ENCODE peak calls at places on chromosomes 5 and 9, in five cellular contexts. One of them, this sample, is unnamed.

GRCh38 chr5:109191153-109191558 is 218.6 kb downstream of the PJA2 start:
- DNase-seq in activated CD8-positive, alpha-beta T cell treated with anti-CD3 and anti-CD28 coated beads for 36 hours: peak
- DNase-seq in hepatocyte: no peak
- DNase-seq in GM13977: peak
- DNase-seq in right lobe of liver: no peak
- DNase-seq in this sample: no peak

GRCh38 chr5:39016587-39017275 is 57.5 kb downstream of the RICTOR start:
- DNase-seq in activated CD8-positive, alpha-beta T cell treated with anti-CD3 and anti-CD28 coated beads for 36 hours: no peak
- DNase-seq in hepatocyte: no peak
- DNase-seq in GM13977: no peak
- DNase-seq in right lobe of liver: no peak
- DNase-seq in this sample: no peak

GRCh38 chr5:88245893-88246244 is 22.8 kb downstream of the TMEM161B start:
- DNase-seq in activated CD8-positive, alpha-beta T cell treated with anti-CD3 and anti-CD28 coated beads for 36 hours: no peak
- DNase-seq in hepatocyte: no peak
- DNase-seq in GM13977: no peak
- DNase-seq in right lobe of liver: no peak
- DNase-seq in this sample: no peak

GRCh38 chr5:146877178-146877681 is 1.3 kb downstream of the PPP2R2B start:
- DNase-seq in activated CD8-positive, alpha-beta T cell treated with anti-CD3 and anti-CD28 coated beads for 36 hours: peak
- DNase-seq in hepatocyte: no peak
- DNase-seq in GM13977: peak
- DNase-seq in right lobe of liver: no peak
- DNase-seq in this sample: no peak

GRCh38 chr5:72276219-72276752 is 43.8 kb downstream of the MRPS27 start:
- DNase-seq in activated CD8-positive, alpha-beta T cell treated with anti-CD3 and anti-CD28 coated beads for 36 hours: no peak
- DNase-seq in hepatocyte: no peak
- DNase-seq in GM13977: no peak
- DNase-seq in right lobe of liver: no peak
- DNase-seq in this sample: no peak

GRCh38 chr5:139091439-139092156 is 106.6 kb downstream of the SIL1 start:
- DNase-seq in activated CD8-positive, alpha-beta T cell treated with anti-CD3 and anti-CD28 coated beads for 36 hours: no peak
- DNase-seq in hepatocyte: peak
- DNase-seq in GM13977: no peak
- DNase-seq in right lobe of liver: no peak
- DNase-seq in this sample: no peak

GRCh38 chr5:82808960-82809359 is 268.2 kb downstream of the TMEM167A start:
- DNase-seq in activated CD8-positive, alpha-beta T cell treated with anti-CD3 and anti-CD28 coated beads for 36 hours: peak
- DNase-seq in hepatocyte: no peak
- DNase-seq in GM13977: no peak
- DNase-seq in right lobe of liver: no peak
- DNase-seq in this sample: no peak

GRCh38 chr5:123107343-123108240 is 18.6 kb downstream of the PRDM6 start:
- DNase-seq in activated CD8-positive, alpha-beta T cell treated with anti-CD3 and anti-CD28 coated beads for 36 hours: no peak
- DNase-seq in hepatocyte: no peak
- DNase-seq in GM13977: no peak
- DNase-seq in right lobe of liver: no peak
- DNase-seq in this sample: no peak

GRCh38 chr5:166962470-166962869 is 1329.0 kb upstream of the WWC1 start:
- DNase-seq in activated CD8-positive, alpha-beta T cell treated with anti-CD3 and anti-CD28 coated beads for 36 hours: no peak
- DNase-seq in hepatocyte: peak
- DNase-seq in GM13977: no peak
- DNase-seq in right lobe of liver: no peak
- DNase-seq in this sample: no peak

GRCh38 chr5:751496-751895 is 33.0 kb downstream of the ZDHHC11B start:
- DNase-seq in activated CD8-positive, alpha-beta T cell treated with anti-CD3 and anti-CD28 coated beads for 36 hours: no peak
- DNase-seq in hepatocyte: no peak
- DNase-seq in GM13977: peak
- DNase-seq in right lobe of liver: no peak
- DNase-seq in this sample: no peak

GRCh38 chr5:35857606-35858205 is 1.0 kb downstream of the IL7R start:
- DNase-seq in activated CD8-positive, alpha-beta T cell treated with anti-CD3 and anti-CD28 coated beads for 36 hours: no peak
- DNase-seq in hepatocyte: no peak
- DNase-seq in GM13977: no peak
- DNase-seq in right lobe of liver: no peak
- DNase-seq in this sample: no peak

GRCh38 chr9:93260290-93261066 is 76.5 kb downstream of the WNK2 start:
- DNase-seq in activated CD8-positive, alpha-beta T cell treated with anti-CD3 and anti-CD28 coated beads for 36 hours: no peak
- DNase-seq in hepatocyte: no peak
- DNase-seq in GM13977: no peak
- DNase-seq in right lobe of liver: no peak
- DNase-seq in this sample: no peak

GRCh38 chr5:122253794-122254193 is 58.2 kb upstream of the SNCAIP start:
- DNase-seq in activated CD8-positive, alpha-beta T cell treated with anti-CD3 and anti-CD28 coated beads for 36 hours: no peak
- DNase-seq in hepatocyte: no peak
- DNase-seq in GM13977: no peak
- DNase-seq in right lobe of liver: no peak
- DNase-seq in this sample: no peak

GRCh38 chr5:82405166-82405565 is 127.0 kb upstream of the RPS23 start:
- DNase-seq in activated CD8-positive, alpha-beta T cell treated with anti-CD3 and anti-CD28 coated beads for 36 hours: no peak
- DNase-seq in hepatocyte: no peak
- DNase-seq in GM13977: no peak
- DNase-seq in right lobe of liver: no peak
- DNase-seq in this sample: no peak

GRCh38 chr9:21110708-21111576 is 30.7 kb downstream of the IFNW1 start:
- DNase-seq in activated CD8-positive, alpha-beta T cell treated with anti-CD3 and anti-CD28 coated beads for 36 hours: peak
- DNase-seq in hepatocyte: peak
- DNase-seq in GM13977: peak
- DNase-seq in right lobe of liver: no peak
- DNase-seq in this sample: peak

GRCh38 chr5:121962943-121963342 is 1.2 kb downstream of the SRFBP1 start:
- DNase-seq in activated CD8-positive, alpha-beta T cell treated with anti-CD3 and anti-CD28 coated beads for 36 hours: no peak
- DNase-seq in hepatocyte: no peak
- DNase-seq in GM13977: no peak
- DNase-seq in right lobe of liver: no peak
- DNase-seq in this sample: no peak

GRCh38 chr5:96885518-96886338 is 9.4 kb downstream of the ERAP2 start:
- DNase-seq in activated CD8-positive, alpha-beta T cell treated with anti-CD3 and anti-CD28 coated beads for 36 hours: peak
- DNase-seq in hepatocyte: no peak
- DNase-seq in GM13977: peak
- DNase-seq in right lobe of liver: no peak
- DNase-seq in this sample: no peak

GRCh38 chr9:35593581-35593980 is 11.5 kb upstream of the TESK1 start:
- DNase-seq in activated CD8-positive, alpha-beta T cell treated with anti-CD3 and anti-CD28 coated beads for 36 hours: no peak
- DNase-seq in hepatocyte: no peak
- DNase-seq in GM13977: no peak
- DNase-seq in right lobe of liver: no peak
- DNase-seq in this sample: no peak

GRCh38 chr5:55533806-55534435 is 843 bp downstream of the PLPP1 start:
- DNase-seq in activated CD8-positive, alpha-beta T cell treated with anti-CD3 and anti-CD28 coated beads for 36 hours: peak
- DNase-seq in hepatocyte: no peak
- DNase-seq in GM13977: peak
- DNase-seq in right lobe of liver: no peak
- DNase-seq in this sample: peak

GRCh38 chr5:81572201-81572600 is 178.3 kb upstream of the ACOT12 start:
- DNase-seq in activated CD8-positive, alpha-beta T cell treated with anti-CD3 and anti-CD28 coated beads for 36 hours: no peak
- DNase-seq in hepatocyte: no peak
- DNase-seq in GM13977: no peak
- DNase-seq in right lobe of liver: no peak
- DNase-seq in this sample: no peak

GRCh38 chr5:55226027-55226933 is 835 bp downstream of the MCIDAS start:
- DNase-seq in activated CD8-positive, alpha-beta T cell treated with anti-CD3 and anti-CD28 coated beads for 36 hours: peak
- DNase-seq in hepatocyte: peak
- DNase-seq in GM13977: peak
- DNase-seq in right lobe of liver: peak
- DNase-seq in this sample: peak

GRCh38 chr5:36876965-36877666 is 547 bp downstream of the NIPBL start:
- DNase-seq in activated CD8-positive, alpha-beta T cell treated with anti-CD3 and anti-CD28 coated beads for 36 hours: peak
- DNase-seq in hepatocyte: peak
- DNase-seq in GM13977: no peak
- DNase-seq in right lobe of liver: peak
- DNase-seq in this sample: peak

GRCh38 chr9:114504341-114505186 is 709 bp downstream of the WHRN start:
- DNase-seq in activated CD8-positive, alpha-beta T cell treated with anti-CD3 and anti-CD28 coated beads for 36 hours: peak
- DNase-seq in hepatocyte: peak
- DNase-seq in GM13977: peak
- DNase-seq in right lobe of liver: peak
- DNase-seq in this sample: peak

GRCh38 chr5:32017638-32018429 is 156.3 kb downstream of the GOLPH3 start:
- DNase-seq in activated CD8-positive, alpha-beta T cell treated with anti-CD3 and anti-CD28 coated beads for 36 hours: no peak
- DNase-seq in hepatocyte: no peak
- DNase-seq in GM13977: no peak
- DNase-seq in right lobe of liver: no peak
- DNase-seq in this sample: no peak

GRCh38 chr5:169272731-169273401 is 28.1 kb downstream of the SLIT3 start:
- DNase-seq in activated CD8-positive, alpha-beta T cell treated with anti-CD3 and anti-CD28 coated beads for 36 hours: no peak
- DNase-seq in hepatocyte: no peak
- DNase-seq in GM13977: no peak
- DNase-seq in right lobe of liver: no peak
- DNase-seq in this sample: no peak

GRCh38 chr5:133809801-133810200 is 158.6 kb downstream of the C5orf15 start:
- DNase-seq in activated CD8-positive, alpha-beta T cell treated with anti-CD3 and anti-CD28 coated beads for 36 hours: no peak
- DNase-seq in hepatocyte: no peak
- DNase-seq in GM13977: no peak
- DNase-seq in right lobe of liver: no peak
- DNase-seq in this sample: no peak

GRCh38 chr9:25724424-25724823 is 46.2 kb upstream of the TUSC1 start:
- DNase-seq in activated CD8-positive, alpha-beta T cell treated with anti-CD3 and anti-CD28 coated beads for 36 hours: no peak
- DNase-seq in hepatocyte: no peak
- DNase-seq in GM13977: no peak
- DNase-seq in right lobe of liver: no peak
- DNase-seq in this sample: no peak

GRCh38 chr5:66213533-66213932 is 69.4 kb downstream of the SREK1 start:
- DNase-seq in activated CD8-positive, alpha-beta T cell treated with anti-CD3 and anti-CD28 coated beads for 36 hours: no peak
- DNase-seq in hepatocyte: no peak
- DNase-seq in GM13977: no peak
- DNase-seq in right lobe of liver: no peak
- DNase-seq in this sample: no peak

GRCh38 chr5:66206465-66206864 is 62.4 kb downstream of the SREK1 start:
- DNase-seq in activated CD8-positive, alpha-beta T cell treated with anti-CD3 and anti-CD28 coated beads for 36 hours: no peak
- DNase-seq in hepatocyte: no peak
- DNase-seq in GM13977: no peak
- DNase-seq in right lobe of liver: no peak
- DNase-seq in this sample: no peak

GRCh38 chr5:66207800-66208561 is 63.9 kb downstream of the SREK1 start:
- DNase-seq in activated CD8-positive, alpha-beta T cell treated with anti-CD3 and anti-CD28 coated beads for 36 hours: no peak
- DNase-seq in hepatocyte: no peak
- DNase-seq in GM13977: no peak
- DNase-seq in right lobe of liver: no peak
- DNase-seq in this sample: no peak

GRCh38 chr5:66209794-66210193 is 65.7 kb downstream of the SREK1 start:
- DNase-seq in activated CD8-positive, alpha-beta T cell treated with anti-CD3 and anti-CD28 coated beads for 36 hours: no peak
- DNase-seq in hepatocyte: no peak
- DNase-seq in GM13977: no peak
- DNase-seq in right lobe of liver: no peak
- DNase-seq in this sample: no peak

GRCh38 chr5:66209350-66209749 is 65.2 kb downstream of the SREK1 start:
- DNase-seq in activated CD8-positive, alpha-beta T cell treated with anti-CD3 and anti-CD28 coated beads for 36 hours: no peak
- DNase-seq in hepatocyte: no peak
- DNase-seq in GM13977: no peak
- DNase-seq in right lobe of liver: no peak
- DNase-seq in this sample: no peak
- TF ChIP-seq CTCF in activated CD8-positive, alpha-beta T cell treated with anti-CD3 and anti-CD28 coated beads for 36 hours: no peak
- TF ChIP-seq CTCF in hepatocyte: no peak
- TF ChIP-seq CTCF in GM13977: no peak
- TF ChIP-seq CTCF in right lobe of liver: no peak
- TF ChIP-seq CTCF in this sample: no peak

DNA sequence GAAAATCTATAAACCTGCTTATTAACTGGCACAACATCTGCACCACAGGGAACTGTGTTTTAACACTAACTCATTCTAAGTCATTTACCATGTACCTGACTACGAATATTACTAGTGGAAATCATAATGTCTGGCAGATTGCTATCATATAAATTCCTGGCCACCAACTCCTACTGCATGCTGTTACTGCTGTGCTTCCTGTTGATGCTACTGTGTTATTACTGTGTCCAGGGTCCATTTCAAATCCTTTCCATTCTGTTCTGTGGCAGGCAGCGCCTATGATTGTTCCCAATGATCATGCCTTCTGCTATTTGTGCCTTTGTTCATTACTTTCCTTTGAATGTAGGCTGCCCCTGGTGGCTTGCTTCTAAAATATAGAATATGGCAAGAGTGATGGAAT is 4.7 kb upstream of the ZNF131 start:
- DNase-seq in activated CD8-positive, alpha-beta T cell treated with anti-CD3 and anti-CD28 coated beads for 36 hours: no peak
- DNase-seq in hepatocyte: no peak
- DNase-seq in GM13977: no peak
- DNase-seq in right lobe of liver: no peak
- DNase-seq in this sample: no peak
- TF ChIP-seq CTCF in activated CD8-positive, alpha-beta T cell treated with anti-CD3 and anti-CD28 coated beads for 36 hours: no peak
- TF ChIP-seq CTCF in hepatocyte: no peak
- TF ChIP-seq CTCF in GM13977: no peak
- TF ChIP-seq CTCF in right lobe of liver: no peak
- TF ChIP-seq CTCF in this sample: no peak

DNA sequence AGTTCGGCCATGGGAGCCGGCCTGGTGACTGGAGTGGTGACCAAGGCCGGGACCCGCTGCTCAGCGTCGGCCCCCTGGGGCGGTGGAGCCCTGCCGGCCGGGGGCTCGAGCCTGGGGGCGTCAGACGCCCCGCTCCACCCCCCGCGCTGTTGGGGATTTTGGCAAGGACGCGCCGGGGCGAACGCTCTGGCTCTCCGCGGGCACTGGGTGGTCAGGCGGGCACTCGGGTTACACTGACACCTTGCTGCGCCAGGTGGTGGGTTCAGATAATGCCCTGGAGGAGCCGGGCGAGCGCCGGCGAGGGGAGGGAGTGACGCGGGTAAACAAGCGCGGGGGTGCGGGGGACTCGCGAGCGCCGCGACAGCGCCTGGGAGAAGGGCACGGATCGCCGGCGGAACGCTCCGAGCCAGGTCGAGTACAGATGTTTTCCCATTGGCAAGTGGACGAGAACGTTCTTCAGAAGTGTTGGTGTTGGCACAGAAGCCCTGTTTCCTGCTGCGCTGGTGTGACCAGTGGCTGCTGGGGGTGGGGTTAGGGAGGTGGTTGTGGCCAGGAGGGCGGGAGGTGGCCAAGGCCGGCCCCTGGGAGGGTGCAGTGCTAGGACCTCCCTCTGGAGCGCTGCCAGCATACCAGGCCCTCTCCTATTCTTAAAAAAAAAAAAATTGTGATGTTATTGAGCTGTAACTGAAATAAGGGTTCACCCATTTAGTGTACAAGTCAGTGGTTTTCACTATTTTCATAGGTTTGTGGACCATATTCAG is 773 bp downstream of the SQSTM1 start:
- DNase-seq in activated CD8-positive, alpha-beta T cell treated with anti-CD3 and anti-CD28 coated beads for 36 hours: peak
- DNase-seq in hepatocyte: peak
- DNase-seq in GM13977: peak
- DNase-seq in right lobe of liver: peak
- DNase-seq in this sample: peak
- TF ChIP-seq CTCF in activated CD8-positive, alpha-beta T cell treated with anti-CD3 and anti-CD28 coated beads for 36 hours: peak
- TF ChIP-seq CTCF in hepatocyte: no peak
- TF ChIP-seq CTCF in GM13977: peak
- TF ChIP-seq CTCF in right lobe of liver: no peak
- TF ChIP-seq CTCF in this sample: peak

GRCh38 chr5:150349681-150350275 is 7.7 kb upstream of the TCOF1 start:
- DNase-seq in activated CD8-positive, alpha-beta T cell treated with anti-CD3 and anti-CD28 coated beads for 36 hours: no peak
- DNase-seq in hepatocyte: no peak
- DNase-seq in GM13977: no peak
- DNase-seq in right lobe of liver: no peak
- DNase-seq in this sample: no peak

GRCh38 chr5:150353395-150353675 is 4.2 kb upstream of the TCOF1 start:
- DNase-seq in activated CD8-positive, alpha-beta T cell treated with anti-CD3 and anti-CD28 coated beads for 36 hours: no peak
- DNase-seq in hepatocyte: no peak
- DNase-seq in GM13977: no peak
- DNase-seq in right lobe of liver: no peak
- DNase-seq in this sample: no peak

GRCh38 chr5:150350524-150351344 is 6.8 kb upstream of the TCOF1 start:
- DNase-seq in activated CD8-positive, alpha-beta T cell treated with anti-CD3 and anti-CD28 coated beads for 36 hours: peak
- DNase-seq in hepatocyte: peak
- DNase-seq in GM13977: peak
- DNase-seq in right lobe of liver: peak
- DNase-seq in this sample: peak

GRCh38 chr5:150355791-150356190 is 1.7 kb upstream of the TCOF1 start:
- DNase-seq in activated CD8-positive, alpha-beta T cell treated with anti-CD3 and anti-CD28 coated beads for 36 hours: no peak
- DNase-seq in hepatocyte: no peak
- DNase-seq in GM13977: no peak
- DNase-seq in right lobe of liver: no peak
- DNase-seq in this sample: no peak

GRCh38 chr5:150352531-150353394 is 4.7 kb upstream of the TCOF1 start:
- DNase-seq in activated CD8-positive, alpha-beta T cell treated with anti-CD3 and anti-CD28 coated beads for 36 hours: no peak
- DNase-seq in hepatocyte: no peak
- DNase-seq in GM13977: no peak
- DNase-seq in right lobe of liver: no peak
- DNase-seq in this sample: no peak
- TF ChIP-seq CTCF in activated CD8-positive, alpha-beta T cell treated with anti-CD3 and anti-CD28 coated beads for 36 hours: no peak
- TF ChIP-seq CTCF in hepatocyte: no peak
- TF ChIP-seq CTCF in GM13977: no peak
- TF ChIP-seq CTCF in right lobe of liver: no peak
- TF ChIP-seq CTCF in this sample: no peak

This sample was measured in neural crest cell.